ENCODE peak calls at places on chromosomes 13 and 19, in ten cellular contexts. One of them, this sample, is unnamed.

GRCh38 chr13:31982540-31982939 is 49.0 kb upstream of the FRY start:
- DNase-seq in activated T-helper 1 cell treated with anti-CD3 and anti-CD28 coated beads, Interleukin-12 subunit alpha, Interleukin-12 subunit beta, Interleukin-2, Interleukin-4 antibody, amounts not matched to agents 30 ng/mL and 10 ng/mL and 1 ng/mL, durations not matched to agents 14 hours and 24 hours and 36 hours: no peak
- DNase-seq in DMS 273 treated with DMSO at 0.1 percent for 48 hours: no peak
- DNase-seq in stimulated activated CD4-positive, alpha-beta T cell treated with anti-CD3 and anti-CD28 coated beads, TNF-alpha, amount 100 ng/mL, for 48 hours: no peak
- DNase-seq in endothelial cell of umbilical vein: peak; percentile 24
- DNase-seq in psoas muscle: peak; percentile 62
- DNase-seq in amygdala: no peak
- DNase-seq in naive thymus-derived CD8-positive, alpha-beta T cell: no peak
- DNase-seq in renal cortical epithelial cell: peak; percentile 98
- DNase-seq in NCI-H774: peak; percentile 74
- DNase-seq in this sample: no peak

GRCh38 chr19:56880592-56881190 is 40.2 kb upstream of the PEG3 start:
- DNase-seq in activated T-helper 1 cell treated with anti-CD3 and anti-CD28 coated beads, Interleukin-12 subunit alpha, Interleukin-12 subunit beta, Interleukin-2, Interleukin-4 antibody, amounts not matched to agents 30 ng/mL and 10 ng/mL and 1 ng/mL, durations not matched to agents 14 hours and 24 hours and 36 hours: no peak
- DNase-seq in DMS 273 treated with DMSO at 0.1 percent for 48 hours: no peak
- DNase-seq in stimulated activated CD4-positive, alpha-beta T cell treated with anti-CD3 and anti-CD28 coated beads, TNF-alpha, amount 100 ng/mL, for 48 hours: no peak
- DNase-seq in endothelial cell of umbilical vein: no peak
- DNase-seq in psoas muscle: no peak
- DNase-seq in amygdala: no peak
- DNase-seq in naive thymus-derived CD8-positive, alpha-beta T cell: no peak
- DNase-seq in renal cortical epithelial cell: no peak
- DNase-seq in NCI-H774: no peak
- DNase-seq in this sample: no peak

GRCh38 chr13:42219051-42219450 is 52.9 kb upstream of the AKAP11 start:
- DNase-seq in activated T-helper 1 cell treated with anti-CD3 and anti-CD28 coated beads, Interleukin-12 subunit alpha, Interleukin-12 subunit beta, Interleukin-2, Interleukin-4 antibody, amounts not matched to agents 30 ng/mL and 10 ng/mL and 1 ng/mL, durations not matched to agents 14 hours and 24 hours and 36 hours: no peak
- DNase-seq in DMS 273 treated with DMSO at 0.1 percent for 48 hours: no peak
- DNase-seq in stimulated activated CD4-positive, alpha-beta T cell treated with anti-CD3 and anti-CD28 coated beads, TNF-alpha, amount 100 ng/mL, for 48 hours: no peak
- DNase-seq in endothelial cell of umbilical vein: no peak
- DNase-seq in psoas muscle: no peak
- DNase-seq in amygdala: no peak
- DNase-seq in naive thymus-derived CD8-positive, alpha-beta T cell: no peak
- DNase-seq in renal cortical epithelial cell: no peak
- DNase-seq in NCI-H774: no peak
- DNase-seq in this sample: no peak

GRCh38 chr19:37519890-37520289 is 13.2 kb downstream of the ZNF793 start:
- DNase-seq in activated T-helper 1 cell treated with anti-CD3 and anti-CD28 coated beads, Interleukin-12 subunit alpha, Interleukin-12 subunit beta, Interleukin-2, Interleukin-4 antibody, amounts not matched to agents 30 ng/mL and 10 ng/mL and 1 ng/mL, durations not matched to agents 14 hours and 24 hours and 36 hours: no peak
- DNase-seq in DMS 273 treated with DMSO at 0.1 percent for 48 hours: no peak
- DNase-seq in stimulated activated CD4-positive, alpha-beta T cell treated with anti-CD3 and anti-CD28 coated beads, TNF-alpha, amount 100 ng/mL, for 48 hours: no peak
- DNase-seq in endothelial cell of umbilical vein: no peak
- DNase-seq in psoas muscle: no peak
- DNase-seq in amygdala: no peak
- DNase-seq in naive thymus-derived CD8-positive, alpha-beta T cell: no peak
- DNase-seq in renal cortical epithelial cell: peak; percentile 4
- DNase-seq in NCI-H774: no peak
- DNase-seq in this sample: no peak

GRCh38 chr13:107365466-107366215 is 797.7 kb upstream of the ARGLU1 start:
- DNase-seq in activated T-helper 1 cell treated with anti-CD3 and anti-CD28 coated beads, Interleukin-12 subunit alpha, Interleukin-12 subunit beta, Interleukin-2, Interleukin-4 antibody, amounts not matched to agents 30 ng/mL and 10 ng/mL and 1 ng/mL, durations not matched to agents 14 hours and 24 hours and 36 hours: no peak
- DNase-seq in DMS 273 treated with DMSO at 0.1 percent for 48 hours: no peak
- DNase-seq in stimulated activated CD4-positive, alpha-beta T cell treated with anti-CD3 and anti-CD28 coated beads, TNF-alpha, amount 100 ng/mL, for 48 hours: no peak
- DNase-seq in endothelial cell of umbilical vein: no peak
- DNase-seq in psoas muscle: no peak
- DNase-seq in amygdala: no peak
- DNase-seq in naive thymus-derived CD8-positive, alpha-beta T cell: no peak
- DNase-seq in renal cortical epithelial cell: peak; percentile 65
- DNase-seq in NCI-H774: no peak
- DNase-seq in this sample: no peak

GRCh38 chr13:98746968-98747367 is 5.5 kb downstream of the SLC15A1 start:
- DNase-seq in activated T-helper 1 cell treated with anti-CD3 and anti-CD28 coated beads, Interleukin-12 subunit alpha, Interleukin-12 subunit beta, Interleukin-2, Interleukin-4 antibody, amounts not matched to agents 30 ng/mL and 10 ng/mL and 1 ng/mL, durations not matched to agents 14 hours and 24 hours and 36 hours: no peak
- DNase-seq in DMS 273 treated with DMSO at 0.1 percent for 48 hours: no peak
- DNase-seq in stimulated activated CD4-positive, alpha-beta T cell treated with anti-CD3 and anti-CD28 coated beads, TNF-alpha, amount 100 ng/mL, for 48 hours: no peak
- DNase-seq in endothelial cell of umbilical vein: no peak
- DNase-seq in psoas muscle: no peak
- DNase-seq in amygdala: no peak
- DNase-seq in naive thymus-derived CD8-positive, alpha-beta T cell: no peak
- DNase-seq in renal cortical epithelial cell: peak; percentile 85
- DNase-seq in NCI-H774: no peak
- DNase-seq in this sample: no peak

GRCh38 chr13:34611678-34612077 is 330.4 kb upstream of the NBEA start:
- DNase-seq in activated T-helper 1 cell treated with anti-CD3 and anti-CD28 coated beads, Interleukin-12 subunit alpha, Interleukin-12 subunit beta, Interleukin-2, Interleukin-4 antibody, amounts not matched to agents 30 ng/mL and 10 ng/mL and 1 ng/mL, durations not matched to agents 14 hours and 24 hours and 36 hours: no peak
- DNase-seq in DMS 273 treated with DMSO at 0.1 percent for 48 hours: no peak
- DNase-seq in stimulated activated CD4-positive, alpha-beta T cell treated with anti-CD3 and anti-CD28 coated beads, TNF-alpha, amount 100 ng/mL, for 48 hours: no peak
- DNase-seq in endothelial cell of umbilical vein: no peak
- DNase-seq in psoas muscle: no peak
- DNase-seq in amygdala: no peak
- DNase-seq in naive thymus-derived CD8-positive, alpha-beta T cell: no peak
- DNase-seq in renal cortical epithelial cell: peak; percentile 1
- DNase-seq in NCI-H774: no peak
- DNase-seq in this sample: no peak

GRCh38 chr19:18762125-18763023 is 28.7 kb downstream of the COMP start:
- DNase-seq in activated T-helper 1 cell treated with anti-CD3 and anti-CD28 coated beads, Interleukin-12 subunit alpha, Interleukin-12 subunit beta, Interleukin-2, Interleukin-4 antibody, amounts not matched to agents 30 ng/mL and 10 ng/mL and 1 ng/mL, durations not matched to agents 14 hours and 24 hours and 36 hours: no peak
- DNase-seq in DMS 273 treated with DMSO at 0.1 percent for 48 hours: peak; percentile 93
- DNase-seq in stimulated activated CD4-positive, alpha-beta T cell treated with anti-CD3 and anti-CD28 coated beads, TNF-alpha, amount 100 ng/mL, for 48 hours: no peak
- DNase-seq in endothelial cell of umbilical vein: peak; percentile 40
- DNase-seq in psoas muscle: peak; percentile 87
- DNase-seq in amygdala: no peak
- DNase-seq in naive thymus-derived CD8-positive, alpha-beta T cell: no peak
- DNase-seq in renal cortical epithelial cell: peak; percentile 71
- DNase-seq in NCI-H774: peak; percentile 85
- DNase-seq in this sample: no peak

GRCh38 chr13:30429721-30430694 is 7.7 kb downstream of the UBE2L5 start:
- DNase-seq in activated T-helper 1 cell treated with anti-CD3 and anti-CD28 coated beads, Interleukin-12 subunit alpha, Interleukin-12 subunit beta, Interleukin-2, Interleukin-4 antibody, amounts not matched to agents 30 ng/mL and 10 ng/mL and 1 ng/mL, durations not matched to agents 14 hours and 24 hours and 36 hours: no peak
- DNase-seq in DMS 273 treated with DMSO at 0.1 percent for 48 hours: no peak
- DNase-seq in stimulated activated CD4-positive, alpha-beta T cell treated with anti-CD3 and anti-CD28 coated beads, TNF-alpha, amount 100 ng/mL, for 48 hours: peak; percentile 20
- DNase-seq in endothelial cell of umbilical vein: peak; percentile 81
- DNase-seq in psoas muscle: no peak
- DNase-seq in amygdala: no peak
- DNase-seq in naive thymus-derived CD8-positive, alpha-beta T cell: no peak
- DNase-seq in renal cortical epithelial cell: peak; percentile 96
- DNase-seq in NCI-H774: no peak
- DNase-seq in this sample: no peak